ENCODE peak calls at places on chromosomes 6 and 20, in five cellular contexts. M is breast epithelium, A is transverse colon, I is prostate gland, D is lower leg skin. B is an unnamed sample.

GRCh38 chr20:46377532-46377931 is 28.9 kb downstream of the ELMO2 start:
- DNase-seq in M (no peak), A (no peak), I (no peak), D (no peak), B (no peak)

GRCh38 chr6:156508923-156509322 is 268.3 kb upstream of the ARID1B start:
- DNase-seq in M (no peak), A (no peak), I (no peak), D (no peak), B (no peak)

GRCh38 chr20:3925899-3926638 is 36.9 kb downstream of the PANK2 start:
- DNase-seq in M (no peak), A (no peak), I (no peak), D (no peak), B (no peak)

GRCh38 chr20:17610566-17611289 is 40.9 kb downstream of the DSTN start:
- DNase-seq in M (peak), A (peak), I (no peak), D (peak), B (no peak)

GRCh38 chr6:46677314-46677654 is 10.4 kb upstream of the TDRD6 start:
- DNase-seq in M (no peak), A (no peak), I (no peak), D (no peak), B (no peak)

GRCh38 chr20:19786311-19786710 is 28.3 kb downstream of the RIN2 start:
- DNase-seq in M (no peak), A (peak), I (no peak), D (peak), B (no peak)

GRCh38 chr6:90463359-90463758 is 123.5 kb downstream of the MAP3K7 start:
- DNase-seq in M (no peak), A (no peak), I (no peak), D (no peak), B (no peak)

GRCh38 chr6:6703720-6704422 is 115.4 kb downstream of the LY86 start:
- DNase-seq in M (no peak), A (peak), I (no peak), D (no peak), B (no peak)

GRCh38 chr6:33073431-33073871 is at the start of gene HLA-DPA1:
- DNase-seq in M (no peak), A (peak), I (no peak), D (peak), B (peak)

GRCh38 chr6:166078294-166078693 is 89.4 kb downstream of the TBXT start:
- DNase-seq in M (no peak), A (no peak), I (no peak), D (peak), B (no peak)

GRCh38 chr20:41734506-41734945 is 116.3 kb upstream of the CHD6 start:
- DNase-seq in M (no peak), A (peak), I (peak), D (peak), B (peak)

GRCh38 chr6:75934643-75935472 is 137.6 kb downstream of the IMPG1 start:
- DNase-seq in M (no peak), A (peak), I (peak), D (peak), B (peak)

GRCh38 chr6:136463796-136464542 is 86.3 kb downstream of the MAP7 start:
- DNase-seq in M (no peak), A (no peak), I (no peak), D (no peak), B (no peak)

GRCh38 chr6:7166410-7167293 is 58.9 kb downstream of the RREB1 start:
- DNase-seq in M (no peak), A (peak), I (no peak), D (no peak), B (no peak)

GRCh38 chr6:5590187-5590586 is 328.9 kb downstream of the FARS2 start:
- DNase-seq in M (no peak), A (no peak), I (no peak), D (no peak), B (no peak)

GRCh38 chr20:6104493-6105188 is 18.2 kb downstream of the FERMT1 start:
- DNase-seq in M (no peak), A (no peak), I (no peak), D (no peak), B (no peak)

GRCh38 chr6:148231572-148231971 is 111.1 kb upstream of the SASH1 start:
- DNase-seq in M (no peak), A (no peak), I (no peak), D (no peak), B (no peak)

GRCh38 chr6:107386904-107387303 is 72.5 kb downstream of the PDSS2 start:
- DNase-seq in M (no peak), A (no peak), I (no peak), D (no peak), B (no peak)

GRCh38 chr6:137657351-137657911 is 163.2 kb upstream of the OLIG3 start:
- DNase-seq in M (no peak), A (no peak), I (no peak), D (no peak), B (no peak)

GRCh38 chr6:77341058-77341986 is 122.0 kb downstream of the HTR1B start:
- DNase-seq in M (no peak), A (no peak), I (no peak), D (no peak), B (no peak)

GRCh38 chr6:142881771-142882170 is 63.2 kb downstream of the HIVEP2 start:
- DNase-seq in M (no peak), A (no peak), I (no peak), D (no peak), B (no peak)

GRCh38 chr20:50284811-50285375 is 94.3 kb downstream of the CEBPB start:
- DNase-seq in M (no peak), A (no peak), I (no peak), D (no peak), B (no peak)

GRCh38 chr6:148064406-148065134 is 278.1 kb upstream of the SASH1 start:
- DNase-seq in M (no peak), A (no peak), I (no peak), D (no peak), B (no peak)

GRCh38 chr6:5968817-5969726 is 37.7 kb downstream of the NRN1 start:
- DNase-seq in M (no peak), A (peak), I (no peak), D (no peak), B (peak)

GRCh38 chr6:22091424-22091948 is 205.3 kb downstream of the PRL start:
- DNase-seq in M (no peak), A (no peak), I (no peak), D (no peak), B (no peak)

GRCh38 chr20:458766-459165 is 3.6 kb downstream of the TBC1D20 start:
- DNase-seq in M (no peak), A (no peak), I (no peak), D (no peak), B (no peak)

GRCh38 chr20:7399114-7399513 is 541.1 kb downstream of the HAO1 start:
- DNase-seq in M (no peak), A (no peak), I (no peak), D (no peak), B (no peak)

GRCh38 chr6:24982231-24982630 is 46.5 kb upstream of the RIPOR2 start:
- DNase-seq in M (no peak), A (no peak), I (no peak), D (no peak), B (no peak)

GRCh38 chr6:135935951-135936601 is 84.6 kb downstream of the PDE7B start:
- DNase-seq in M (no peak), A (no peak), I (peak), D (no peak), B (no peak)

GRCh38 chr6:3135668-3136297 is 17.3 kb downstream of the BPHL start:
- DNase-seq in M (no peak), A (no peak), I (no peak), D (no peak), B (no peak)

GRCh38 chr6:89368107-89368506 is 15.6 kb upstream of the UBE2J1 start:
- DNase-seq in M (no peak), A (peak), I (no peak), D (peak), B (no peak)

GRCh38 chr6:169452117-169452868 is 198.6 kb upstream of the THBS2 start:
- DNase-seq in M (peak), A (peak), I (no peak), D (peak), B (peak)

GRCh38 chr6:31474871-31475286 is 23.1 kb upstream of the MICB start:
- DNase-seq in M (no peak), A (no peak), I (no peak), D (no peak), B (no peak)

GRCh38 chr20:50012282-50013263 is 29.8 kb downstream of the SNAI1 start:
- DNase-seq in M (no peak), A (peak), I (no peak), D (no peak), B (no peak)

DNA sequence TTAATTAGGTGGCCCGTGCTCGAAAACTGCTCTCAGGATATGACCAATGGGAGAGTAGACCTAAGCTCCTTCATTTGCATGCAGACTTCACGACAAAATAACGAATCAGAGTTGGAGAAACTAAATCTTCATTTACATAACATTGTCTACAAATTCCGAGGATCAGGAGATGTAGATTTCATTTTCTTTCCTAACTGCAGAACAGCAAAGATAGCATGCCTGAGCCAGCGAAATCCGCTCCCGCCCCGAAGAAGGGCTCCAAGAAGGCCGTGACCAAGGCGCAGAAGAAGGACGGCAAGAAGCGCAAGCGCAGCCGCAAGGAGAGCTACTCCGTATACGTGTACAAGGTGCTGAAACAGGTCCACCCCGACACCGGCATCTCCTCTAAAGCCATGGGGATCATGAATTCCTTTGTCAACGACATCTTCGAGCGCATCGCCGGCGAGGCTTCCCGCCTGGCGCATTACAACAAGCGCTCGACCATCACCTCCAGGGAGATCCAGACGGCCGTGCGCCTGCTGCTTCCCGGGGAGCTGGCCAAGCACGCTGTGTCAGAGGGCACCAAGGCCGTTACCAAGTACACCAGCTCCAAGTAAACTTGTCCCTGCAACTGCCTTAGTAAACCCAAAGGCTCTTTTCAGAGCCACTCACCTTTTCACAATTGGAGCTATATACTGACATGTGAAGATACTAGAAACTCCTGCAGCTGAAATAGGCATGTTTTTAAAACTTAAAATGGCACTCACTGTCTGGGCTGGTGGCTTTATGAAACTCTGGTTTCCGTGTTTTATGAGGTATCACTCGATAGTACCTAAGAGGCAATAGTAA is 96.6 kb downstream of the HFE start:
- DNase-seq in M (no peak), A (peak), I (peak), D (no peak), B (no peak)
- TF ChIP-seq POLR2A in M (peak), A (peak), I (peak), D (no peak), B (no peak)

GRCh38 chr6:146543211-146543939 is at the start of gene RAB32:
- DNase-seq in M (peak), A (peak), I (peak), D (peak), B (no peak)
- TF ChIP-seq POLR2A in M (no peak), A (no peak), I (peak), D (no peak), B (no peak)

DNA sequence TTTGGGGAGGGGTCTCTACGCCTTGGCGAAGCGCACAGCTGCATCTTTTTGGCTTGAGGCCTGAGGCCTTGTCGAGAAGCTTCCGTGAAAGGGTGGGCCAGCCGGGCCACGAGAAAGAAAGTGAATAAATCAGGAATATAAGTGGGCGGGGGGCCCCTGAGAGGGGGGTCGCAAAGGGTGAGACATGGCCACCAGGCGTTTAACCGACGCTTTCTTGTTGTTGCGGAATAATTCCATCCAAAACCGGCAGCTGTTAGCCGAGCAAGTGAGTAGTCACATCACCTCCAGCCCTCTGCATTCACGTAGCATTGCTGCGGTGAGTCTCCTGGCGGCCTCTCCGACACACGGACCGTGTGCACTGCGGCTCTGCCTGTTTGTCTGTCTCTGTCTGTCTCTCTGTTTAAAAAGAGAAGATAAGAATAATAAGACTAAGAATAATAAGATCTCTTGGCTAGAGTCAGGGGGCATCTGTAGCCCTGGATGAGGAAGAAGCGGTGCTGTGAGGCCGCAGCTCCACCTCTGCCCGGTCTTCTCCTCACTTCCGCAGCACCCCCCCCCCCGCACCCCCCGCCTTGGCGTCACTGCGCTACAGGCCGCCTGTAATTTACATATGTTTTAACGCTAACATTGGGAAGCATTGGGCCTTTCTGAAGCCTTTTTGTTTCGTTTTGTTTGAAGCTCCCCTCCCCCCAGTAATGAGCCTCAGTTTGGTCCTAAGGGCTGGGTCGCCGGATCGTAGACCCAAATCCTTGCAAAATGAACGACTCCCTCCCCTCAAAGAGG is 931 bp downstream of the STX16 start:
- DNase-seq in M (no peak), A (peak), I (peak), D (peak), B (no peak)
- TF ChIP-seq POLR2A in M (no peak), A (peak), I (peak), D (no peak), B (no peak)

GRCh38 chr6:36610041-36610440 is 15.9 kb downstream of the SRSF3 start:
- DNase-seq in M (peak), A (no peak), I (no peak), D (no peak), B (no peak)

GRCh38 chr6:36608788-36609563 is 14.8 kb downstream of the SRSF3 start:
- DNase-seq in M (no peak), A (no peak), I (no peak), D (no peak), B (no peak)

GRCh38 chr6:36607782-36608386 is 13.7 kb downstream of the SRSF3 start:
- DNase-seq in M (peak), A (no peak), I (peak), D (no peak), B (no peak)

GRCh38 chr6:36610576-36611336 is 16.6 kb downstream of the SRSF3 start:
- DNase-seq in M (no peak), A (no peak), I (no peak), D (no peak), B (no peak)

GRCh38 chr6:36609582-36609981 is 15.4 kb downstream of the SRSF3 start:
- DNase-seq in M (no peak), A (no peak), I (no peak), D (no peak), B (no peak)
- TF ChIP-seq POLR2A in M (no peak), A (no peak), I (no peak), D (no peak), B (no peak)

GRCh38 chr20:12198281-12198680 is 280.6 kb downstream of the BTBD3 start:
- DNase-seq in M (no peak), A (no peak), I (no peak), D (no peak), B (no peak)

GRCh38 chr20:12203981-12204380 is 286.3 kb downstream of the BTBD3 start:
- DNase-seq in M (no peak), A (no peak), I (no peak), D (no peak), B (no peak)

GRCh38 chr20:12203399-12203798 is 285.7 kb downstream of the BTBD3 start:
- DNase-seq in M (no peak), A (no peak), I (no peak), D (no peak), B (no peak)

GRCh38 chr20:12201289-12201991 is 283.7 kb downstream of the BTBD3 start:
- DNase-seq in M (no peak), A (no peak), I (no peak), D (no peak), B (no peak)

DNA sequence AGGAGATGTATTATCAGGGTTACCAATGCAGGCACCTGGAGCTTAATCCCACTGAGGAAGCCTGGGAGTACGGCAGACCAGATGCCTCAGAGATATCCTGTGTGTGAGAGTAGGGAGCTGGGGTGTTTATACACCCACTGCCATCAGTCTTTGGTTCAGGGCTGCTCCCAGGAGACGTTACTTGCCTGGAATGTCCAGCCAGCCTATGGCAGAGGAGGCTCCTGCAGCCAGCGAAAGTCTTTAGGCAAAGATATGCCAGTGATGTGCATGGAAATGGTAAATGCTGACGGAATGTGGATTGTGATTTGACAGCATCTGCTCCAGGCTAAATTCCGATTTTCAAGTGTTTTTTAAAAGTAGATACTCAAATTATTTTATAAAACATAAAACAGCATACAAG is 282.0 kb downstream of the BTBD3 start:
- DNase-seq in M (no peak), A (no peak), I (no peak), D (no peak), B (no peak)
- TF ChIP-seq POLR2A in M (no peak), A (no peak), I (no peak), D (no peak), B (no peak)

DNA sequence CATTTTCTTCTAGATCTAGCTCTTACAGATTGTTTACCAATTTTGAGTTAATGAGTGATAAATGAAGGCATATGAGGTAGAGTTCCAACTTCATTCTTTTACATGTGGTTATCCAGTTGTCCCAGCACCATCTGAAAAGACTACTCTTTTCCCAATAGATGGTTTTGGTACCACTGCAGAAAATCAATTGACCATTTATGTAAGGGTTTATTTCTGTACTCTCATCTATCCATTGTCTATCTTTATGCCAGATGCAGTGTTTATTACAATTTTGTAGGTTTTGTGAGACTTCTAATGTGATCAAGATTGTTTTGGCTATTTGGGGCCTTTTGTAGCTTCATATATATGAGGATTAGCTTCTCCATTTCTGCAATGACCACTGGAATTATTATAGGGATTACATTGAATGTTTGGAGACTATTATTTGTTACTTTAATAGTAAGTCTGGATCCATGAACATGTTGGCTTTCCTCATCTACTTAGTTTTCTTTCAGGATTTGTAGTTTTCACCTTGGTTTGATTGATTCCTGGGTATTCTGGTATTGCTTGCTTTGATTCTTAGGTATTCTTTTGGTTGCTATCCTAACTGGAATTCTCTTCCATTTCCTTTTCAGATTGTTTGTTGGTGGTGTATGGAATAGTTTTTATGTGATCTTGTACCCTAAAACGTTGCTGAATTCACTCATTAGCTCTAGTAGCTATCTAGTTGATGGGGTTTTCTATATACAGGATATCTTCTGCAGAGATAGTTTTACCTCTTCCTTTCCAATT is 10.4 kb downstream of the SNRPB start:
- DNase-seq in M (no peak), A (no peak), I (no peak), D (no peak), B (no peak)
- TF ChIP-seq POLR2A in M (no peak), A (no peak), I (no peak), D (no peak), B (no peak)